ENCODE peak calls at places on chromosomes 13 and 19, in four cellular contexts. One of them, this sample, is unnamed.

GRCh38 chr19:10816691-10817090 is 19.3 kb downstream of the TMED1 start:
- DNase-seq in dorsolateral prefrontal cortex: no peak
- DNase-seq in uterus: no peak
- DNase-seq in CD4-positive, alpha-beta T cell: no peak
- DNase-seq in this sample: no peak

GRCh38 chr13:111033172-111034133 is 81.7 kb upstream of the ARHGEF7 start:
- DNase-seq in dorsolateral prefrontal cortex: no peak
- DNase-seq in uterus: no peak
- DNase-seq in CD4-positive, alpha-beta T cell: no peak
- DNase-seq in this sample: no peak

GRCh38 chr13:113856716-113857065 is 7.2 kb downstream of the GAS6 start:
- DNase-seq in dorsolateral prefrontal cortex: no peak
- DNase-seq in uterus: peak
- DNase-seq in CD4-positive, alpha-beta T cell: no peak
- DNase-seq in this sample: no peak

GRCh38 chr13:49615844-49616687 is 12.2 kb upstream of the ARL11 start:
- DNase-seq in dorsolateral prefrontal cortex: no peak
- DNase-seq in uterus: no peak
- DNase-seq in CD4-positive, alpha-beta T cell: no peak
- DNase-seq in this sample: no peak

GRCh38 chr19:50912727-50913716 is 1.8 kb upstream of the KLK4 start:
- DNase-seq in dorsolateral prefrontal cortex: no peak
- DNase-seq in uterus: no peak
- DNase-seq in CD4-positive, alpha-beta T cell: no peak
- DNase-seq in this sample: no peak

GRCh38 chr13:97268772-97269171 is 46.6 kb downstream of the MBNL2 start:
- DNase-seq in dorsolateral prefrontal cortex: no peak
- DNase-seq in uterus: no peak
- DNase-seq in CD4-positive, alpha-beta T cell: no peak
- DNase-seq in this sample: no peak

GRCh38 chr19:55041627-55042343 is 3.7 kb upstream of the GP6 start:
- DNase-seq in dorsolateral prefrontal cortex: no peak
- DNase-seq in uterus: no peak
- DNase-seq in CD4-positive, alpha-beta T cell: no peak
- DNase-seq in this sample: no peak

GRCh38 chr13:73421310-73421912 is 362.6 kb downstream of the KLF5 start:
- DNase-seq in dorsolateral prefrontal cortex: no peak
- DNase-seq in uterus: no peak
- DNase-seq in CD4-positive, alpha-beta T cell: no peak
- DNase-seq in this sample: no peak

GRCh38 chr13:91817250-91817649 is 418.8 kb downstream of the GPC5 start:
- DNase-seq in dorsolateral prefrontal cortex: no peak
- DNase-seq in uterus: no peak
- DNase-seq in CD4-positive, alpha-beta T cell: no peak
- DNase-seq in this sample: no peak

GRCh38 chr13:105783261-105783660 is 752.2 kb downstream of the EFNB2 start:
- DNase-seq in dorsolateral prefrontal cortex: no peak
- DNase-seq in uterus: no peak
- DNase-seq in CD4-positive, alpha-beta T cell: no peak
- DNase-seq in this sample: no peak

GRCh38 chr13:84192125-84192524 is 309.9 kb upstream of the SLITRK1 start:
- DNase-seq in dorsolateral prefrontal cortex: no peak
- DNase-seq in uterus: no peak
- DNase-seq in CD4-positive, alpha-beta T cell: no peak
- DNase-seq in this sample: no peak

GRCh38 chr13:114099918-114100445 is 32.4 kb downstream of the RASA3 start:
- DNase-seq in dorsolateral prefrontal cortex: no peak
- DNase-seq in uterus: peak
- DNase-seq in CD4-positive, alpha-beta T cell: peak
- DNase-seq in this sample: peak

GRCh38 chr13:76882431-76882830 is 3.8 kb downstream of the KCTD12 start:
- DNase-seq in dorsolateral prefrontal cortex: no peak
- DNase-seq in uterus: no peak
- DNase-seq in CD4-positive, alpha-beta T cell: no peak
- DNase-seq in this sample: no peak

This sample was measured in tibial nerve.